ENCODE peak calls at places on chromosomes 3 and 15, in ten cellular contexts. One of them, this sample, is unnamed.

GRCh38 chr3:194672876-194673275 is 885 bp upstream of the LSG1 start:
- DNase-seq in substantia nigra: no peak
- DNase-seq in ovary: no peak
- DNase-seq in Peyer's patch: no peak
- DNase-seq in RWPE2: no peak
- DNase-seq in CD4-positive, alpha-beta T cell: no peak
- DNase-seq in cardiac muscle cell: no peak
- DNase-seq in stomach: no peak
- DNase-seq in fibroblast of lung: no peak
- DNase-seq in A549: no peak
- DNase-seq in this sample: no peak

GRCh38 chr3:122533931-122534334 is 19.2 kb upstream of the KPNA1 start:
- DNase-seq in A549: peak; percentile 75
- DNase-seq in RWPE2: peak; percentile 73
- DNase-seq in stomach: no peak
- DNase-seq in fibroblast of lung: peak; percentile 57
- DNase-seq in Peyer's patch: no peak
- DNase-seq in ovary: no peak
- DNase-seq in cardiac muscle cell: no peak
- DNase-seq in CD4-positive, alpha-beta T cell: no peak
- DNase-seq in substantia nigra: no peak
- DNase-seq in this sample: peak; percentile 23

GRCh38 chr3:19022546-19022945 is 125.8 kb upstream of the KCNH8 start:
- DNase-seq in A549: no peak
- DNase-seq in Peyer's patch: no peak
- DNase-seq in RWPE2: no peak
- DNase-seq in cardiac muscle cell: no peak
- DNase-seq in ovary: no peak
- DNase-seq in fibroblast of lung: no peak
- DNase-seq in stomach: no peak
- DNase-seq in CD4-positive, alpha-beta T cell: no peak
- DNase-seq in substantia nigra: no peak
- DNase-seq in this sample: no peak

GRCh38 chr15:47750030-47750739 is 32.9 kb downstream of the SEMA6D start:
- DNase-seq in cardiac muscle cell: no peak
- DNase-seq in fibroblast of lung: peak; percentile 70
- DNase-seq in A549: no peak
- DNase-seq in CD4-positive, alpha-beta T cell: no peak
- DNase-seq in substantia nigra: no peak
- DNase-seq in Peyer's patch: no peak
- DNase-seq in RWPE2: no peak
- DNase-seq in stomach: no peak
- DNase-seq in ovary: peak; percentile 21
- DNase-seq in this sample: peak; percentile 76

GRCh38 chr15:74409225-74409624 is 24.5 kb downstream of the SEMA7A start:
- DNase-seq in fibroblast of lung: no peak
- DNase-seq in substantia nigra: no peak
- DNase-seq in CD4-positive, alpha-beta T cell: no peak
- DNase-seq in Peyer's patch: no peak
- DNase-seq in ovary: no peak
- DNase-seq in stomach: no peak
- DNase-seq in cardiac muscle cell: no peak
- DNase-seq in RWPE2: no peak
- DNase-seq in A549: no peak
- DNase-seq in this sample: no peak

GRCh38 chr3:155528579-155528978 is 216.3 kb downstream of the PLCH1 start:
- DNase-seq in A549: no peak
- DNase-seq in cardiac muscle cell: no peak
- DNase-seq in RWPE2: no peak
- DNase-seq in ovary: no peak
- DNase-seq in stomach: no peak
- DNase-seq in CD4-positive, alpha-beta T cell: no peak
- DNase-seq in substantia nigra: no peak
- DNase-seq in fibroblast of lung: no peak
- DNase-seq in Peyer's patch: no peak
- DNase-seq in this sample: no peak

GRCh38 chr15:22869856-22870255 is 31.4 kb downstream of the NIPA2 start:
- DNase-seq in A549: no peak
- DNase-seq in fibroblast of lung: no peak
- DNase-seq in stomach: no peak
- DNase-seq in RWPE2: no peak
- DNase-seq in CD4-positive, alpha-beta T cell: no peak
- DNase-seq in Peyer's patch: no peak
- DNase-seq in ovary: no peak
- DNase-seq in substantia nigra: no peak
- DNase-seq in cardiac muscle cell: no peak
- DNase-seq in this sample: no peak

GRCh38 chr3:55616803-55617202 is 129.7 kb upstream of the WNT5A start:
- DNase-seq in Peyer's patch: no peak
- DNase-seq in stomach: no peak
- DNase-seq in ovary: no peak
- DNase-seq in fibroblast of lung: no peak
- DNase-seq in cardiac muscle cell: no peak
- DNase-seq in CD4-positive, alpha-beta T cell: no peak
- DNase-seq in substantia nigra: no peak
- DNase-seq in A549: no peak
- DNase-seq in RWPE2: no peak
- DNase-seq in this sample: no peak

GRCh38 chr3:99586680-99587079 is 51.7 kb upstream of the COL8A1 start:
- DNase-seq in fibroblast of lung: peak; percentile 19
- DNase-seq in Peyer's patch: no peak
- DNase-seq in A549: no peak
- DNase-seq in cardiac muscle cell: no peak
- DNase-seq in substantia nigra: no peak
- DNase-seq in ovary: no peak
- DNase-seq in stomach: no peak
- DNase-seq in CD4-positive, alpha-beta T cell: no peak
- DNase-seq in RWPE2: no peak
- DNase-seq in this sample: no peak

GRCh38 chr3:16842710-16843270 is 42.0 kb upstream of the PLCL2 start:
- DNase-seq in stomach: no peak
- DNase-seq in cardiac muscle cell: no peak
- DNase-seq in ovary: no peak
- DNase-seq in CD4-positive, alpha-beta T cell: peak; percentile 10
- DNase-seq in fibroblast of lung: no peak
- DNase-seq in substantia nigra: no peak
- DNase-seq in A549: no peak
- DNase-seq in Peyer's patch: no peak
- DNase-seq in RWPE2: no peak
- DNase-seq in this sample: peak; percentile 32

GRCh38 chr15:95832655-95833054 is 497.8 kb upstream of the NR2F2 start:
- DNase-seq in RWPE2: no peak
- DNase-seq in fibroblast of lung: no peak
- DNase-seq in cardiac muscle cell: no peak
- DNase-seq in CD4-positive, alpha-beta T cell: no peak
- DNase-seq in stomach: no peak
- DNase-seq in substantia nigra: no peak
- DNase-seq in ovary: no peak
- DNase-seq in Peyer's patch: no peak
- DNase-seq in A549: no peak
- DNase-seq in this sample: no peak

GRCh38 chr3:53773586-53774368 is 72.4 kb downstream of the CHDH start:
- DNase-seq in substantia nigra: no peak
- DNase-seq in stomach: no peak
- DNase-seq in ovary: peak; percentile 40
- DNase-seq in CD4-positive, alpha-beta T cell: no peak
- DNase-seq in A549: no peak
- DNase-seq in cardiac muscle cell: no peak
- DNase-seq in fibroblast of lung: peak; percentile 87
- DNase-seq in RWPE2: no peak
- DNase-seq in Peyer's patch: no peak
- DNase-seq in this sample: no peak

GRCh38 chr15:63715818-63716217 is 117.9 kb downstream of the HERC1 start:
- DNase-seq in Peyer's patch: no peak
- DNase-seq in A549: peak; percentile 13
- DNase-seq in stomach: no peak
- DNase-seq in RWPE2: no peak
- DNase-seq in ovary: no peak
- DNase-seq in fibroblast of lung: no peak
- DNase-seq in substantia nigra: no peak
- DNase-seq in CD4-positive, alpha-beta T cell: no peak
- DNase-seq in cardiac muscle cell: no peak
- DNase-seq in this sample: peak; percentile 16

GRCh38 chr15:41810651-41811431 is 17.1 kb upstream of the JMJD7 start:
- DNase-seq in substantia nigra: no peak
- DNase-seq in Peyer's patch: no peak
- DNase-seq in A549: no peak
- DNase-seq in cardiac muscle cell: no peak
- DNase-seq in ovary: no peak
- DNase-seq in RWPE2: no peak
- DNase-seq in CD4-positive, alpha-beta T cell: no peak
- DNase-seq in fibroblast of lung: no peak
- DNase-seq in stomach: no peak
- DNase-seq in this sample: no peak

GRCh38 chr3:124084398-124084881 is 92.5 kb upstream of the ROPN1 start:
- DNase-seq in fibroblast of lung: peak; percentile 33
- DNase-seq in ovary: no peak
- DNase-seq in substantia nigra: no peak
- DNase-seq in cardiac muscle cell: no peak
- DNase-seq in RWPE2: no peak
- DNase-seq in CD4-positive, alpha-beta T cell: no peak
- DNase-seq in A549: no peak
- DNase-seq in Peyer's patch: no peak
- DNase-seq in stomach: no peak
- DNase-seq in this sample: no peak

GRCh38 chr3:137460944-137461343 is 303.2 kb upstream of the SOX14 start:
- DNase-seq in CD4-positive, alpha-beta T cell: no peak
- DNase-seq in stomach: no peak
- DNase-seq in cardiac muscle cell: no peak
- DNase-seq in fibroblast of lung: no peak
- DNase-seq in ovary: no peak
- DNase-seq in A549: no peak
- DNase-seq in RWPE2: no peak
- DNase-seq in substantia nigra: no peak
- DNase-seq in Peyer's patch: no peak
- DNase-seq in this sample: no peak

DNA sequence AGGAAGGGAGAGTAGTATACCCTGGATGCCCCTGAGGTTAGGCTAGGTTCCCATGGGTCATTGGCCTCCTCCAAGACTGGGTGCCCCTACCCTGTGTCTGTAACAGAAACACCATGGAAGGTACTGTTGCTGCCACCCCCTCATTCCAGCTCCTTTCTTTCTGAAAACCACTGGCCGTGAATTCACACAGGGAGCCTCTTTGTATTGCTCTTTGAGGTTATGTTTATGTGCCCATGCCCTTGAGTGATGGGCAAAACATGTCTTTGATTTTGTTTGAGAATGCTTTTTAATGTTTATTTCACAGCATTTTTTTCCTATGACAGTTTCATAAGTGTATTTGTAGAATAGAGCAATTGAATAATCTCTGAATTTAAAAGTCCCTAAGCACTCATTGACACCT is 79.7 kb downstream of the RARB start:
- DNase-seq in cardiac muscle cell: no peak
- DNase-seq in stomach: no peak
- DNase-seq in fibroblast of lung: no peak
- DNase-seq in A549: no peak
- DNase-seq in substantia nigra: no peak
- DNase-seq in CD4-positive, alpha-beta T cell: no peak
- DNase-seq in ovary: no peak
- DNase-seq in Peyer's patch: no peak
- DNase-seq in RWPE2: no peak
- DNase-seq in this sample: no peak
- H3K27ac ChIP-seq in cardiac muscle cell: no peak overlapping the region
- H3K27ac ChIP-seq in stomach: no peak overlapping the region
- H3K27ac ChIP-seq in fibroblast of lung: no peak overlapping the region
- H3K27ac ChIP-seq in A549: peak overlapping the region; percentile 76
- H3K27ac ChIP-seq in substantia nigra: no peak overlapping the region
- H3K27ac ChIP-seq in CD4-positive, alpha-beta T cell: no peak overlapping the region
- H3K27ac ChIP-seq in ovary: no peak overlapping the region
- H3K27ac ChIP-seq in Peyer's patch: no peak overlapping the region
- H3K27ac ChIP-seq in RWPE2: peak overlapping the region; percentile 45
- H3K27ac ChIP-seq in this sample: no peak overlapping the region

DNA sequence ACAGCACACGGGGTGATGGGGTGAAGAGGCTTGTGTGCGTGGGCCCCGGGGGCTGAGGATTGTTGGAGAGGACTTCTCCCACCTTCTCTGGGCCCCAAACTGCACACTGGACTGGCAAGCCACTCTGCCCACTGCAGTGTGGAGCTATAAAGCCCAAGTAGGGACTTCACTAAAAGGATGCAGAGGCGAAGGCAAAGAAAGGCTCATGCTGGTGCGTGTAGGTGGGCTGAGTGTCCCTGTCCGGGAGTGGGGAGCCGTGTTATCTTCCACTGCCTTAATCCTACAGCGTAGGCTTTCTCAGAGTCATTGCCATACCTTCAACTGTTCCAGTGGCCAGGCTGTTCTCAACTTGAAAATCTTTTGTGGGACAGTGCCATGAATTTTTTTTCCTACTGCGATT is 3.9 kb downstream of the PPARG start:
- DNase-seq in fibroblast of lung: no peak
- DNase-seq in RWPE2: no peak
- DNase-seq in Peyer's patch: no peak
- DNase-seq in substantia nigra: no peak
- DNase-seq in stomach: no peak
- DNase-seq in ovary: no peak
- DNase-seq in CD4-positive, alpha-beta T cell: no peak
- DNase-seq in cardiac muscle cell: no peak
- DNase-seq in A549: no peak
- DNase-seq in this sample: no peak
- H3K27ac ChIP-seq in fibroblast of lung: no peak overlapping the region
- H3K27ac ChIP-seq in RWPE2: no peak overlapping the region
- H3K27ac ChIP-seq in Peyer's patch: no peak overlapping the region
- H3K27ac ChIP-seq in substantia nigra: no peak overlapping the region
- H3K27ac ChIP-seq in stomach: peak overlapping the region; percentile 16
- H3K27ac ChIP-seq in ovary: no peak overlapping the region
- H3K27ac ChIP-seq in CD4-positive, alpha-beta T cell: no peak overlapping the region
- H3K27ac ChIP-seq in cardiac muscle cell: no peak overlapping the region
- H3K27ac ChIP-seq in A549: peak overlapping the region; percentile 73
- H3K27ac ChIP-seq in this sample: no peak overlapping the region

DNA sequence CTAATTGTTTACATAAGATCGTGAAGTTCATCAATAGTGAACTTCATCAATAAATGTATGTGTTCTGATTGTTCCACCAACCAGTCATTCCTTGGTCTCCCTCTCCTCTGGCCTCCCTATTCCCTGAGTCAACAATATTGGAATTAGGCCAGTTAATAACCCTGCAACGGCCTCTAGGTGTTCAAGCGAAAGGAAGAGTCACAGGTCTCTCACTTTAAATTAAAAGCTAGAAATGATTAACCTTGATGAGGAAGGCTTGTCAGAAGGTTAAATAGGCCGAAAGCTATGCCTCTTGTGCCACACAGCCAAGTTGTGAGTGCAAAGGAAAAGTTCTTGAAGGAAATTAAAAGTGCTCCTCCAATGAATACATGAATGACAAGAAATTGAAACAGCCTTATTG is 89.4 kb upstream of the ACKR4 start:
- DNase-seq in ovary: no peak
- DNase-seq in fibroblast of lung: no peak
- DNase-seq in CD4-positive, alpha-beta T cell: no peak
- DNase-seq in substantia nigra: no peak
- DNase-seq in RWPE2: no peak
- DNase-seq in stomach: no peak
- DNase-seq in Peyer's patch: no peak
- DNase-seq in cardiac muscle cell: no peak
- DNase-seq in A549: no peak
- DNase-seq in this sample: peak; percentile 90
- H3K27ac ChIP-seq in ovary: no peak overlapping the region
- H3K27ac ChIP-seq in fibroblast of lung: no peak overlapping the region
- H3K27ac ChIP-seq in CD4-positive, alpha-beta T cell: no peak overlapping the region
- H3K27ac ChIP-seq in substantia nigra: no peak overlapping the region
- H3K27ac ChIP-seq in RWPE2: no peak overlapping the region
- H3K27ac ChIP-seq in stomach: no peak overlapping the region
- H3K27ac ChIP-seq in Peyer's patch: no peak overlapping the region
- H3K27ac ChIP-seq in cardiac muscle cell: no peak overlapping the region
- H3K27ac ChIP-seq in A549: no peak overlapping the region
- H3K27ac ChIP-seq in this sample: no peak overlapping the region

GRCh38 chr3:14457481-14457880 is 55.1 kb downstream of the SLC6A6 start:
- DNase-seq in fibroblast of lung: no peak
- DNase-seq in RWPE2: no peak
- DNase-seq in ovary: no peak
- DNase-seq in cardiac muscle cell: no peak
- DNase-seq in CD4-positive, alpha-beta T cell: no peak
- DNase-seq in A549: no peak
- DNase-seq in Peyer's patch: no peak
- DNase-seq in substantia nigra: no peak
- DNase-seq in stomach: no peak
- DNase-seq in this sample: no peak
- H3K27ac ChIP-seq in fibroblast of lung: no peak overlapping the region
- H3K27ac ChIP-seq in RWPE2: no peak overlapping the region
- H3K27ac ChIP-seq in ovary: no peak overlapping the region
- H3K27ac ChIP-seq in cardiac muscle cell: no peak overlapping the region
- H3K27ac ChIP-seq in CD4-positive, alpha-beta T cell: no peak overlapping the region
- H3K27ac ChIP-seq in A549: peak overlapping the region; percentile 66
- H3K27ac ChIP-seq in Peyer's patch: no peak overlapping the region
- H3K27ac ChIP-seq in substantia nigra: no peak overlapping the region
- H3K27ac ChIP-seq in stomach: peak overlapping the region; percentile 83
- H3K27ac ChIP-seq in this sample: no peak overlapping the region